ENCODE peak calls at places on chromosome 20, in ten cellular contexts. D is activated T-helper 1 cell treated with anti-CD3 and anti-CD28 coated beads, Interleukin-12 subunit alpha, Interleukin-12 subunit beta, Interleukin-2, Interleukin-4 antibody, amounts not matched to agents 30 ng/mL and 10 ng/mL and 1 ng/mL, durations not matched to agents 14 hours and 24 hours and 36 hours; S is epithelial cell of esophagus; B is CD8-positive, alpha-beta memory T cell; R is RPMI8226; N is HFF-Myc; X is skeletal muscle cell; P is SJSA1; C is germinal center; L is NCI-H524. F is an unnamed sample.

GRCh38 chr20:6908673-6909072 is 141.2 kb downstream of the BMP2 start:
- DNase-seq in D (no peak), S (peak), B (no peak), R (no peak), N (no peak), X (no peak), P (no peak), C (no peak), L (peak), F (no peak)

GRCh38 chr20:57392512-57393271 is 1.5 kb downstream of the RBM38 start:
- DNase-seq in D (peak), S (peak), B (peak), R (peak), N (no peak), X (no peak), P (no peak), C (peak), L (no peak), F (no peak)

GRCh38 chr20:63536241-63536977 is 767 bp downstream of the PTK6 start:
- DNase-seq in D (no peak), S (peak), B (no peak), R (no peak), N (no peak), X (peak), P (no peak), C (no peak), L (no peak), F (no peak)

GRCh38 chr20:58374027-58374850 is 14.8 kb upstream of the VAPB start:
- DNase-seq in D (no peak), S (no peak), B (no peak), R (no peak), N (no peak), X (no peak), P (no peak), C (no peak), L (no peak), F (no peak)

GRCh38 chr20:2421247-2421646 is 40.5 kb downstream of the TGM6 start:
- DNase-seq in D (no peak), S (peak), B (no peak), R (no peak), N (no peak), X (no peak), P (no peak), C (no peak), L (peak), F (no peak)

GRCh38 chr20:11403711-11404110 is 514.0 kb upstream of the BTBD3 start:
- DNase-seq in D (no peak), S (no peak), B (no peak), R (no peak), N (no peak), X (no peak), P (no peak), C (no peak), L (no peak), F (no peak)

GRCh38 chr20:64261138-64261537 is 5.6 kb downstream of the PCMTD2 start:
- DNase-seq in D (no peak), S (no peak), B (no peak), R (no peak), N (peak), X (peak), P (no peak), C (no peak), L (no peak), F (no peak)

GRCh38 chr20:62677678-62678077 is 31.0 kb upstream of the NTSR1 start:
- DNase-seq in D (no peak), S (no peak), B (no peak), R (no peak), N (no peak), X (no peak), P (no peak), C (no peak), L (no peak), F (no peak)

GRCh38 chr20:19867940-19868371 is 109.9 kb downstream of the RIN2 start:
- DNase-seq in D (no peak), S (no peak), B (no peak), R (no peak), N (peak), X (no peak), P (no peak), C (no peak), L (no peak), F (no peak)

GRCh38 chr20:3635346-3635745 is 27.9 kb downstream of the GFRA4 start:
- DNase-seq in D (no peak), S (no peak), B (no peak), R (no peak), N (no peak), X (no peak), P (no peak), C (no peak), L (no peak), F (no peak)

GRCh38 chr20:25229486-25230176 is 18.3 kb upstream of the PYGB start:
- DNase-seq in D (no peak), S (no peak), B (no peak), R (no peak), N (no peak), X (no peak), P (no peak), C (no peak), L (no peak), F (no peak)

GRCh38 chr20:45359406-45360148 is 3.4 kb upstream of the SYS1 start:
- DNase-seq in D (no peak), S (peak), B (no peak), R (no peak), N (no peak), X (no peak), P (peak), C (no peak), L (no peak), F (no peak)

GRCh38 chr20:60054716-60055371 is 96.6 kb downstream of the CDH26 start:
- DNase-seq in D (no peak), S (no peak), B (no peak), R (peak), N (no peak), X (no peak), P (no peak), C (no peak), L (no peak), F (no peak)

GRCh38 chr20:29790510-29790909 is 1467.0 kb upstream of the DEFB115 start:
- DNase-seq in D (no peak), S (no peak), B (no peak), R (no peak), N (no peak), X (no peak), P (no peak), C (no peak), L (no peak), F (no peak)

GRCh38 chr20:43563429-43563828 is 4.6 kb downstream of the SGK2 start:
- DNase-seq in D (no peak), S (no peak), B (no peak), R (no peak), N (no peak), X (no peak), P (no peak), C (no peak), L (no peak), F (no peak)

GRCh38 chr20:3686867-3687321 is 5.1 kb upstream of the ADAM33 start:
- DNase-seq in D (no peak), S (peak), B (no peak), R (no peak), N (peak), X (peak), P (no peak), C (no peak), L (peak), F (no peak)

GRCh38 chr20:46557231-46557956 is 6.9 kb upstream of the OCSTAMP start:
- DNase-seq in D (no peak), S (peak), B (no peak), R (peak), N (peak), X (no peak), P (no peak), C (no peak), L (no peak), F (no peak)

GRCh38 chr20:24838551-24839530 is 110.2 kb upstream of the CST7 start:
- DNase-seq in D (no peak), S (peak), B (no peak), R (no peak), N (no peak), X (no peak), P (no peak), C (no peak), L (no peak), F (peak)

F was measured in 8988T.